ENCODE peak calls at places on chromosomes 12 and 14, in nine cellular contexts. T is left ventricle myocardium inferior, F is fibroblast of the aortic adventitia, G is GM12865, J is brain microvascular endothelial cell, N is fibroblast of lung, P is left lung, S is dorsolateral prefrontal cortex, X is IMR-90. Y is an unnamed sample.

GRCh38 chr14:37223947-37224474 is 26.3 kb downstream of the MIPOL1 start:
- DNase-seq in F (no peak), S (no peak), X (no peak), G (no peak), J (no peak), T (no peak), P (no peak), N (no peak), Y (no peak)

GRCh38 chr12:79927772-79928474 is 7.0 kb downstream of the PPP1R12A start:
- DNase-seq in X (peak), N (peak), F (peak), P (no peak), T (no peak), G (peak), S (no peak), J (no peak), Y (no peak)

GRCh38 chr12:119804011-119804641 is 73.0 kb downstream of the CIT start:
- DNase-seq in S (peak), J (peak), T (peak), F (peak), X (peak), G (peak), N (peak), P (peak), Y (peak)

GRCh38 chr12:113133036-113133435 is 2.5 kb downstream of the RASAL1 start:
- DNase-seq in T (no peak), F (no peak), G (no peak), J (no peak), S (no peak), N (no peak), P (no peak), X (no peak), Y (no peak)

GRCh38 chr12:52634266-52635056 is 16.1 kb upstream of the KRT73 start:
- DNase-seq in X (no peak), P (no peak), G (no peak), N (no peak), S (peak), F (no peak), J (no peak), T (peak), Y (no peak)

GRCh38 chr12:64912501-64912900 is 88.1 kb downstream of the TBC1D30 start:
- DNase-seq in P (no peak), S (no peak), G (no peak), X (peak), F (peak), J (no peak), T (no peak), N (peak), Y (peak)

GRCh38 chr12:81255456-81255855 is 177.6 kb downstream of the ACSS3 start:
- DNase-seq in P (no peak), S (no peak), N (no peak), F (no peak), X (no peak), G (no peak), J (no peak), T (no peak), Y (no peak)

GRCh38 chr12:15701212-15701611 is 88.0 kb downstream of the EPS8 start:
- DNase-seq in N (peak), X (peak), J (peak), F (peak), G (peak), S (no peak), T (no peak), P (no peak), Y (peak)

GRCh38 chr14:80850197-80850814 is 91.2 kb downstream of the CEP128 start:
- DNase-seq in S (no peak), T (no peak), X (peak), J (no peak), P (no peak), N (peak), F (peak), G (peak), Y (peak)

GRCh38 chr14:24058260-24058950 is 6.6 kb downstream of the CARMIL3 start:
- DNase-seq in J (peak), N (peak), G (peak), X (peak), T (peak), F (peak), P (peak), S (no peak), Y (peak)

GRCh38 chr12:14961466-14962155 is at the start of gene ARHGDIB:
- DNase-seq in S (no peak), T (peak), G (peak), X (no peak), P (no peak), N (no peak), J (no peak), F (no peak), Y (peak)

GRCh38 chr12:52182456-52182855 is 9.4 kb downstream of the KRT80 start:
- DNase-seq in F (no peak), N (no peak), S (no peak), J (no peak), X (peak), T (no peak), G (no peak), P (no peak), Y (no peak)

GRCh38 chr14:66514206-66514605 is 6.3 kb downstream of the GPHN start:
- DNase-seq in S (no peak), T (no peak), P (no peak), G (no peak), F (peak), J (no peak), N (no peak), X (no peak), Y (peak)

GRCh38 chr12:6951551-6952120 is 480 bp downstream of the PTPN6 start:
- DNase-seq in P (peak), N (no peak), G (no peak), T (no peak), S (no peak), X (no peak), F (no peak), J (no peak), Y (no peak)

GRCh38 chr12:85278598-85279448 is 1.2 kb upstream of the ALX1 start:
- DNase-seq in N (peak), S (no peak), J (no peak), F (no peak), G (no peak), X (no peak), T (no peak), P (no peak), Y (no peak)

GRCh38 chr14:77524536-77524935 is 25.9 kb upstream of the ISM2 start:
- DNase-seq in P (no peak), F (no peak), T (no peak), X (no peak), G (no peak), J (no peak), S (no peak), N (peak), Y (no peak)

GRCh38 chr12:72207756-72208155 is 64.4 kb upstream of the TRHDE start:
- DNase-seq in F (no peak), S (no peak), P (no peak), J (no peak), X (no peak), T (no peak), N (peak), G (no peak), Y (no peak)

GRCh38 chr12:31491819-31492598 is 98.9 kb downstream of the DENND5B start:
- DNase-seq in P (no peak), X (peak), T (no peak), J (peak), N (peak), F (peak), S (no peak), G (no peak), Y (peak)

GRCh38 chr12:98736352-98737326 is 91.5 kb downstream of the APAF1 start:
- DNase-seq in F (no peak), G (no peak), T (no peak), N (no peak), X (peak), P (no peak), J (no peak), S (no peak), Y (no peak)

GRCh38 chr14:52950410-52950897 is 396 bp downstream of the FERMT2 start:
- DNase-seq in N (no peak), S (peak), G (peak), F (no peak), P (peak), X (peak), T (peak), J (peak), Y (peak)

GRCh38 chr12:112447106-112447505 is 28.4 kb downstream of the PTPN11 start:
- DNase-seq in F (no peak), X (no peak), P (no peak), N (no peak), T (no peak), S (no peak), G (no peak), J (no peak), Y (no peak)

GRCh38 chr12:7091660-7092228 is 501 bp downstream of the C1R start:
- DNase-seq in N (no peak), F (peak), J (no peak), X (no peak), G (no peak), T (peak), S (no peak), P (peak), Y (no peak)

GRCh38 chr14:63499701-63500250 is 43.4 kb downstream of the PPP2R5E start:
- DNase-seq in J (peak), T (no peak), S (no peak), F (peak), P (no peak), G (no peak), X (peak), N (peak), Y (peak)

GRCh38 chr14:93946104-93946503 is 19.0 kb downstream of the FAM181A start:
- DNase-seq in N (peak), F (no peak), G (peak), J (peak), T (no peak), X (peak), S (no peak), P (no peak), Y (peak)

GRCh38 chr12:43835656-43836454 is at the start of gene TMEM117:
- DNase-seq in J (peak), P (peak), F (peak), G (peak), X (peak), N (peak), S (peak), T (peak), Y (peak)

GRCh38 chr12:120175062-120175461 is 19.5 kb downstream of the GCN1 start:
- DNase-seq in T (no peak), G (peak), F (no peak), P (no peak), X (no peak), J (no peak), S (no peak), N (no peak), Y (no peak)

GRCh38 chr14:100150932-100151587 is 8.4 kb downstream of the DEGS2 start:
- DNase-seq in X (no peak), S (no peak), T (no peak), N (no peak), G (no peak), J (no peak), F (no peak), P (no peak), Y (no peak)

GRCh38 chr12:99111600-99111999 is 466.5 kb downstream of the APAF1 start:
- DNase-seq in J (no peak), S (no peak), T (no peak), X (no peak), F (no peak), G (peak), P (no peak), N (no peak), Y (no peak)

GRCh38 chr12:15044461-15044860 is 71.6 kb downstream of the PDE6H start:
- DNase-seq in F (peak), X (no peak), G (no peak), P (no peak), S (no peak), N (peak), J (peak), T (no peak), Y (peak)

GRCh38 chr14:91317381-91318313 is 73.1 kb upstream of the GPR68 start:
- DNase-seq in T (peak), P (peak), S (no peak), F (peak), N (peak), J (no peak), X (no peak), G (peak), Y (peak)

GRCh38 chr12:67752226-67752732 is 103.7 kb downstream of the DYRK2 start:
- DNase-seq in N (peak), X (peak), S (no peak), J (no peak), F (no peak), P (no peak), G (no peak), T (no peak), Y (no peak)

GRCh38 chr12:71840226-71840847 is 778 bp downstream of the TBC1D15 start:
- DNase-seq in S (no peak), X (peak), G (peak), J (peak), F (peak), N (peak), P (no peak), T (no peak), Y (peak)

GRCh38 chr12:56922032-56922431 is 12.2 kb downstream of the SDR9C7 start:
- DNase-seq in F (no peak), J (no peak), S (no peak), P (no peak), N (no peak), X (no peak), T (no peak), G (no peak), Y (no peak)

GRCh38 chr12:54824402-54824801 is 29.9 kb upstream of the MUCL1 start:
- DNase-seq in T (no peak), X (no peak), S (no peak), F (no peak), N (no peak), P (no peak), J (no peak), G (no peak), Y (no peak)

GRCh38 chr12:70008944-70009343 is 183.9 kb downstream of the MYRFL start:
- DNase-seq in S (no peak), N (no peak), T (no peak), G (no peak), P (no peak), J (no peak), X (no peak), F (no peak), Y (no peak)

GRCh38 chr12:127174881-127175280 is 1092.1 kb upstream of the TMEM132C start:
- DNase-seq in J (no peak), T (no peak), F (peak), P (no peak), S (no peak), N (no peak), X (no peak), G (no peak), Y (peak)

GRCh38 chr12:82359115-82359478 is 768 bp downstream of the METTL25 start:
- DNase-seq in S (no peak), X (no peak), P (no peak), J (no peak), T (no peak), F (peak), N (peak), G (peak), Y (no peak)

GRCh38 chr14:23931705-23932314 is 21.8 kb upstream of the DHRS4 start:
- DNase-seq in G (no peak), S (no peak), F (peak), X (no peak), P (no peak), T (no peak), N (no peak), J (no peak), Y (no peak)

GRCh38 chr12:12533238-12533829 is 29.3 kb downstream of the DUSP16 start:
- DNase-seq in N (peak), S (no peak), T (peak), G (no peak), P (peak), J (no peak), X (no peak), F (peak), Y (no peak)

GRCh38 chr12:25126086-25126485 is 68.9 kb downstream of the DNAI7 start:
- DNase-seq in P (no peak), X (no peak), F (no peak), J (no peak), S (no peak), G (no peak), N (no peak), T (no peak), Y (no peak)

GRCh38 chr12:25135531-25136154 is 59.3 kb downstream of the DNAI7 start:
- DNase-seq in P (no peak), S (no peak), G (peak), X (no peak), T (no peak), F (no peak), N (no peak), J (no peak), Y (no peak)

GRCh38 chr12:25131270-25131669 is 63.7 kb downstream of the DNAI7 start:
- DNase-seq in G (no peak), F (no peak), P (no peak), J (no peak), N (no peak), T (no peak), S (no peak), X (no peak), Y (no peak)

GRCh38 chr12:25130741-25131188 is 64.2 kb downstream of the DNAI7 start:
- DNase-seq in G (peak), F (peak), P (no peak), X (peak), J (peak), N (peak), T (no peak), S (no peak), Y (peak)
- TF ChIP-seq CTCF in G (peak), F (peak), P (peak), X (peak), J (peak), N (no peak), T (peak), S (peak), Y (peak)

GRCh38 chr12:50087159-50087558 is 2.0 kb downstream of the SMARCD1 start:
- DNase-seq in J (no peak), S (no peak), G (no peak), F (no peak), T (no peak), N (no peak), X (no peak), P (no peak), Y (no peak)

GRCh38 chr12:50083301-50083700 is 1.8 kb upstream of the SMARCD1 start:
- DNase-seq in X (no peak), F (peak), P (no peak), S (no peak), N (no peak), J (no peak), T (no peak), G (no peak), Y (no peak)

GRCh38 chr12:50086148-50086547 is 1.0 kb downstream of the SMARCD1 start:
- DNase-seq in X (no peak), F (no peak), J (no peak), T (no peak), S (no peak), P (no peak), N (no peak), G (no peak), Y (no peak)

GRCh38 chr12:50084775-50085614 is at the start of gene SMARCD1:
- DNase-seq in N (peak), T (peak), P (peak), F (peak), J (peak), X (peak), S (peak), G (peak), Y (peak)

DNA sequence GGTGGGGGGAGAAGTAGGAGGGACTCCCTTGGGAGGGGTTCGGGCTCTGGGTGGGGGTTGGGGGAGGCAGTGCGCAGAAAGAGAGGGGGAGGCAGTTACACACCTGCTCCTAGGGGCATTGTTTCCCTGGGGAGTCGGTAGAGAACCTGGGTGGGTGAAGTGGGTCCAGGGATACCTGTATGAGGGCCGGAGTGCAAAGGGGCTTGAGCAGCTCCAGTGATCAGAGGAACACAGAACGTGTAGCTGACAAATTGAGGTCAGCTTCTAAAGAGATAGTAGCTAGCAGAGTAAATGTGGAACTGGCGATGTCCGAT is 430 bp downstream of the SMARCD1 start:
- DNase-seq in S (no peak), X (no peak), F (peak), J (no peak), G (no peak), N (no peak), T (no peak), P (no peak), Y (no peak)
- H3K4me3 ChIP-seq in S (peak), X (peak), F (peak), J (peak), G (peak), N (peak), T (peak), P (peak), Y (peak)

GRCh38 chr14:90228478-90228877 is 27.9 kb upstream of the PSMC1 start:
- DNase-seq in S (no peak), T (no peak), J (no peak), P (no peak), F (no peak), G (no peak), X (no peak), N (no peak), Y (no peak)
- TF ChIP-seq CTCF in S (no peak), T (no peak), J (no peak), P (no peak), F (no peak), G (no peak), X (no peak), N (no peak), Y (no peak)

GRCh38 chr14:68843471-68844209 is 50.8 kb upstream of the ZFP36L1 start:
- DNase-seq in N (peak), G (peak), T (peak), F (peak), P (peak), X (peak), J (peak), S (peak), Y (peak)
- H3K4me3 ChIP-seq in N (peak), G (no peak), T (peak), F (peak), P (no peak), X (no peak), J (peak), S (peak), Y (peak)

Y was measured in cardiac fibroblast.